ENCODE peak calls at places on chromosomes 12 and 14, in four cellular contexts. I, Q, Z and Y are unnamed samples. For H3K27me3, the result is how much of the 10 kb centered on the place peaks cover.

GRCh38 chr14:73666583-73666982 is 21.8 kb downstream of the DNAL1 start:
- DNase-seq in I (no peak), Q (no peak), Z (no peak), Y (no peak)

GRCh38 chr12:129152291-129153075 is 299.2 kb downstream of the GLT1D1 start:
- DNase-seq in I (no peak), Q (no peak), Z (no peak), Y (peak)

GRCh38 chr12:92654929-92655328 is 47.9 kb upstream of the PLEKHG7 start:
- DNase-seq in I (no peak), Q (no peak), Z (no peak), Y (no peak)

GRCh38 chr12:26795899-26796298 is 37.1 kb downstream of the ITPR2 start:
- DNase-seq in I (no peak), Q (no peak), Z (no peak), Y (no peak)

GRCh38 chr12:112381421-112381897 is 772 bp downstream of the HECTD4 start:
- DNase-seq in I (peak), Q (no peak), Z (no peak), Y (no peak)

GRCh38 chr12:5789469-5789968 is 155.5 kb downstream of the ANO2 start:
- DNase-seq in I (no peak), Q (no peak), Z (no peak), Y (no peak)

GRCh38 chr14:52995998-52996397 is 45.1 kb upstream of the FERMT2 start:
- DNase-seq in I (no peak), Q (no peak), Z (no peak), Y (no peak)

GRCh38 chr14:38255673-38256357 is at the start of gene CLEC14A:
- DNase-seq in I (peak), Q (no peak), Z (peak), Y (peak)

GRCh38 chr12:59087077-59087673 is 166.9 kb upstream of the LRIG3 start:
- DNase-seq in I (no peak), Q (no peak), Z (no peak), Y (peak)

GRCh38 chr12:56271031-56271430 is 4.3 kb downstream of the COQ10A start:
- DNase-seq in I (no peak), Q (no peak), Z (no peak), Y (peak)

GRCh38 chr12:131434208-131435125 is 276.4 kb upstream of the SFSWAP start:
- DNase-seq in I (no peak), Q (no peak), Z (no peak), Y (peak)
- H3K27me3 ChIP-seq in I (under half), Q (under half), Z (under half), Y (under half)

GRCh38 chr14:99185436-99186068 is 86.4 kb downstream of the BCL11B start:
- DNase-seq in I (no peak), Q (no peak), Z (no peak), Y (peak)
- H3K4me3 ChIP-seq in I (no peak), Q (no peak), Z (peak), Y (no peak)

GRCh38 chr12:25194211-25194610 is 749 bp downstream of the DNAI7 start:
- DNase-seq in I (no peak), Q (no peak), Z (no peak), Y (no peak)
- H3K27me3 ChIP-seq in I (under half), Q (under half), Z (under half), Y (under half)

DNA sequence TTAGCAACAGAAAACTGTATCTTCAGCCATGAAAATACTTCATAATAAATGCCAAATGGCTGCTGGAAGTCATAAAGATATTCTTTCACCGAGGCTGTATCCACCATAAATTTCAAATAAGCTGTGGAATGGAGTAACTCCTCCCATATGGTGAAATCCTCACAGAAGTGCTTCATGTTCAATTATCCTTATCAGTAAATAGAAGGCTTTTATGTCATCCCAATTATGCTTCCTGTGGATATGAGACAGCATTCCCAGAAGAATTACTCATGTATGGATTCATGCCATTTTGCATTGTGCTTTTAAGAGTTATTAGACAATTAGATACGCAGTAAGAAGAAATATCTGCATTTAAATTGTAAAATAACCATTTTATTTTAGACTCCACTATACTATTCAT is 99.0 kb downstream of the RTN1 start:
- DNase-seq in I (no peak), Q (no peak), Z (no peak), Y (no peak)
- H3K4me3 ChIP-seq in I (no peak), Q (no peak), Z (no peak), Y (no peak)

DNA sequence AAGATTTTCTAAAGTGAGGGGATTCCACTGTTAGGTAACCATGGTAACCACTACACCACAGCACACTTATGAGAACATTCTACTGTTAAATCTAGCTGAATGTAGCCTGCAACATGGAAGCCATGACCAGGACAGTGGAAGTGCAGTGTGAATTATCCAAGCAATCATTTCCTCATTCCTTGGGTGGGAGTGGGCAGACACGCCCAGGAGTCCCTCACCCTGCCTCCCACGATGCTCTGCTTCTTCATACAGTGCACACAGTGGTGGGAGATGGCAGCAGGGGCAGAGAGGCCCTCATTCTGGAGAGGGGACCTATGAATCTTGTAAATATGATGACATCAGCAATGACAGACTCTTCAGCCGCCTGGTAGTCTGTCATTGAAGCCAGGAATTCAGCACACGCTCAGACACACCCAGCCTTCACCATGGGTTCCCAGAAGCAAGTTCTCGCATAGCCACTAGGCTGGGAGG is 70.1 kb upstream of the HOXC13 start:
- DNase-seq in I (no peak), Q (no peak), Z (no peak), Y (no peak)
- H3K27me3 ChIP-seq in I (under half), Q (under half), Z (under half), Y (under half)

GRCh38 chr14:58640959-58641358 is 3.2 kb downstream of the DACT1 start:
- DNase-seq in I (no peak), Q (no peak), Z (no peak), Y (no peak)
- H3K4me3 ChIP-seq in I (no peak), Q (no peak), Z (no peak), Y (no peak)

DNA sequence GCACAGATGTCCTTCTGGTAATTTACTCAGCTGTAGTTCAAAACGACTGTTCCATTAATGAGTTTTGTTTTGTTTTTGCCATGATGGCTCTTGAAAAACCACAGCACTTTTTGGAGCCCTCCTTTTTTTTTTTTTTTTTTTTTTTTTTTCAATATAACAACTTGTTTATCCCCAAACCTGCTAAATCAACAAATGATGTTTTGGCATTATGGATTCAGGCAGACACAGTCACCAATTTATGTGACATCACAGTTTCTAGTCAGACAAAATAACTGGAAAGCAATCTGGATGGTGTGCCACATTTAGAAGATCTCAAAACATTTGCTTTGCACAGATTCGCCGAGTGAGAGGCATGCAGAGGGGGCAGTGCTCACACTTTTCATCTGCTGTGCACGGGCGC is 7.9 kb upstream of the RFLNA start:
- DNase-seq in I (no peak), Q (no peak), Z (no peak), Y (no peak)
- H3K27me3 ChIP-seq in I (under half), Q (under half), Z (under half), Y (under half)

DNA sequence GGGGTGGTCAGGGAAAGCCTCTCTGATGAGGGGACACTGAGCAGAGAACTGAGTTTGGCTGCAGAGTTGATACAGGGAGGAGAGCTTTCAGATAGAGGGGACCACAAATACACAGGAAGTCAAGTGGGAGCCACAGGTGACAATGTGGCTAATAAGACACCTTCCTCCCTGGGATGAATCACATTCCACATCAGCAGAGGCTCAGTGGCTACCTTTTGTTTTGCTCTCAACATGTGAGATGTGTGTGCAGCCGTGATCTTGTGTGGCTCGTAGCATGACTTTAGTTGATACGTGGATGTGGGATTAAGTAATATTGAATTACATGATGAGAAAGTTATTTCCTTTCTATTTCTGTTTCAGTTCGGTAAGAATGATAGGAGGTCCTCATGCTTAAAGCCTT is 7.5 kb downstream of the CRADD start:
- DNase-seq in I (no peak), Q (no peak), Z (no peak), Y (no peak)
- H3K4me3 ChIP-seq in I (no peak), Q (no peak), Z (no peak), Y (no peak)

GRCh38 chr12:66932126-66932525 is 253.2 kb upstream of the GRIP1 start:
- DNase-seq in I (no peak), Q (no peak), Z (no peak), Y (no peak)
- H3K27me3 ChIP-seq in I (under half), Q (under half), Z (under half), Y (under half)

GRCh38 chr12:113896841-113897240 is 69.3 kb downstream of the RBM19 start:
- DNase-seq in I (no peak), Q (no peak), Z (no peak), Y (no peak)

GRCh38 chr12:113894717-113895116 is 71.4 kb downstream of the RBM19 start:
- DNase-seq in I (no peak), Q (no peak), Z (no peak), Y (no peak)

GRCh38 chr12:113893221-113893620 is 72.9 kb downstream of the RBM19 start:
- DNase-seq in I (no peak), Q (no peak), Z (no peak), Y (no peak)

GRCh38 chr12:113896194-113896593 is 69.9 kb downstream of the RBM19 start:
- DNase-seq in I (no peak), Q (no peak), Z (no peak), Y (peak)

DNA sequence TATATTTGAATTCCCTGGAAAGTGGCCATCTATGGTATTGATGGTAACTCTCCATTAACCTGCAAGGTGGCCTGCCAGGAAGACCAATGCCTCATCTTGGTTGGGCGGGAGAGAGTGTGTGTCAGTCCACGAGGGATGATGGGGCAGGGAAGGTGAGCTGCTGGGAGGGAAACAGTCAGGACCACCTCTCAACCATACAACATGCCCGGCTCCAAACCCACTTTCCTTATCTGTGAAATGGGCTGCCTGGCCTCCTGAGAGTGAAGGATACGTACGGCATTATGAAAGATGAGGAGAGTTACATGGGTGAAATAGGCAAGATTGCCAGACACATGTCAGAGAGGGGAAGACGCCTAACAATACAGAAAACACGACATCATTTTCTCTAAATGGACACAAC is 70.9 kb downstream of the RBM19 start:
- DNase-seq in I (no peak), Q (no peak), Z (no peak), Y (no peak)
- H3K4me3 ChIP-seq in I (no peak), Q (no peak), Z (no peak), Y (no peak)